ENCODE peak calls at places on chromosomes 3 and 15, in five cellular contexts. One of them, this sample, is unnamed.
A peak's percentile ranks its signal among the peaks of the same experiment; 100 is the strongest.

GRCh38 chr3:108509873-108510272 is 523 bp downstream of the MYH15 start:
- DNase-seq in ovary: no peak
- DNase-seq in CD4-positive, alpha-beta memory T cell: no peak
- DNase-seq in NCI-H1694: no peak
- DNase-seq in retinal pigment epithelial cell: no peak
- DNase-seq in this sample: no peak

GRCh38 chr15:40650479-40650878 is 44.5 kb upstream of the RAD51 start:
- DNase-seq in ovary: no peak
- DNase-seq in CD4-positive, alpha-beta memory T cell: no peak
- DNase-seq in NCI-H1694: no peak
- DNase-seq in retinal pigment epithelial cell: no peak
- DNase-seq in this sample: no peak

GRCh38 chr3:58824285-58824684 is 157.7 kb upstream of the FAM3D start:
- DNase-seq in ovary: no peak
- DNase-seq in CD4-positive, alpha-beta memory T cell: peak; percentile 0
- DNase-seq in NCI-H1694: peak; percentile 37
- DNase-seq in retinal pigment epithelial cell: peak; percentile 9
- DNase-seq in this sample: no peak

GRCh38 chr3:127406309-127407025 is 118.6 kb upstream of the PRR20G start:
- DNase-seq in ovary: no peak
- DNase-seq in CD4-positive, alpha-beta memory T cell: no peak
- DNase-seq in NCI-H1694: no peak
- DNase-seq in retinal pigment epithelial cell: no peak
- DNase-seq in this sample: no peak

GRCh38 chr3:107699682-107700081 is 176.9 kb downstream of the BBX start:
- DNase-seq in ovary: no peak
- DNase-seq in CD4-positive, alpha-beta memory T cell: no peak
- DNase-seq in NCI-H1694: no peak
- DNase-seq in retinal pigment epithelial cell: no peak
- DNase-seq in this sample: no peak

GRCh38 chr3:190911382-190911781 is 48.9 kb upstream of the GMNC start:
- DNase-seq in ovary: no peak
- DNase-seq in CD4-positive, alpha-beta memory T cell: no peak
- DNase-seq in NCI-H1694: no peak
- DNase-seq in retinal pigment epithelial cell: peak; percentile 50
- DNase-seq in this sample: no peak

GRCh38 chr15:77002954-77003912 is 8.3 kb downstream of the PSTPIP1 start:
- DNase-seq in ovary: no peak
- DNase-seq in CD4-positive, alpha-beta memory T cell: peak; percentile 80
- DNase-seq in NCI-H1694: no peak
- DNase-seq in retinal pigment epithelial cell: no peak
- DNase-seq in this sample: peak; percentile 53

GRCh38 chr3:87426916-87427315 is 150.5 kb upstream of the POU1F1 start:
- DNase-seq in ovary: no peak
- DNase-seq in CD4-positive, alpha-beta memory T cell: no peak
- DNase-seq in NCI-H1694: no peak
- DNase-seq in retinal pigment epithelial cell: no peak
- DNase-seq in this sample: no peak

GRCh38 chr3:107904536-107905066 is 186.2 kb downstream of the CD47 start:
- DNase-seq in ovary: peak; percentile 31
- DNase-seq in CD4-positive, alpha-beta memory T cell: no peak
- DNase-seq in NCI-H1694: no peak
- DNase-seq in retinal pigment epithelial cell: no peak
- DNase-seq in this sample: no peak

GRCh38 chr3:120634539-120634938 is 38.4 kb downstream of the NDUFB4 start:
- DNase-seq in ovary: no peak
- DNase-seq in CD4-positive, alpha-beta memory T cell: no peak
- DNase-seq in NCI-H1694: no peak
- DNase-seq in retinal pigment epithelial cell: no peak
- DNase-seq in this sample: no peak